ENCODE peak calls at places on chromosome 21, in four cellular contexts. D, C, N and V are unnamed samples.

GRCh38 chr21:37594472-37594951 is 227.9 kb downstream of the DYRK1A start:
- DNase-seq in C (no peak), N (no peak), D (no peak), V (no peak)

GRCh38 chr21:18153063-18153462 is 91.6 kb upstream of the CHODL start:
- DNase-seq in C (no peak), D (no peak), N (no peak), V (no peak)

GRCh38 chr21:45972353-45972715 is 9.2 kb upstream of the COL6A1 start:
- DNase-seq in C (no peak), N (no peak), D (no peak), V (no peak)

GRCh38 chr21:15823486-15824150 is 93.8 kb downstream of the USP25 start:
- DNase-seq in C (no peak), N (peak; percentile 58), D (no peak), V (no peak)

GRCh38 chr21:37006521-37007291 is at the start of gene RIPPLY3:
- DNase-seq in N (peak; percentile 35), C (no peak), D (no peak), V (no peak)

GRCh38 chr21:20388400-20388799 is 609.8 kb upstream of the NCAM2 start:
- DNase-seq in D (no peak), C (no peak), N (no peak), V (no peak)

GRCh38 chr21:26405071-26405470 is 168.0 kb downstream of the CYYR1 start:
- DNase-seq in N (no peak), D (no peak), C (no peak), V (no peak)

GRCh38 chr21:38289697-38290096 is 32.9 kb downstream of the KCNJ15 start:
- DNase-seq in C (no peak), D (peak; percentile 29), N (no peak), V (peak; percentile 38)

GRCh38 chr21:46118871-46119564 is 21.1 kb downstream of the COL6A2 start:
- DNase-seq in D (peak; percentile 5), N (no peak), C (no peak), V (peak; percentile 9)

GRCh38 chr21:15967661-15968060 is 237.9 kb downstream of the USP25 start:
- DNase-seq in C (no peak), D (no peak), N (no peak), V (no peak)

GRCh38 chr21:46065993-46066842 is 31.7 kb upstream of the COL6A2 start:
- DNase-seq in N (no peak), C (no peak), D (no peak), V (no peak)

GRCh38 chr21:18204931-18205330 is 39.7 kb upstream of the CHODL start:
- DNase-seq in N (no peak), C (no peak), D (no peak), V (no peak)

DNA sequence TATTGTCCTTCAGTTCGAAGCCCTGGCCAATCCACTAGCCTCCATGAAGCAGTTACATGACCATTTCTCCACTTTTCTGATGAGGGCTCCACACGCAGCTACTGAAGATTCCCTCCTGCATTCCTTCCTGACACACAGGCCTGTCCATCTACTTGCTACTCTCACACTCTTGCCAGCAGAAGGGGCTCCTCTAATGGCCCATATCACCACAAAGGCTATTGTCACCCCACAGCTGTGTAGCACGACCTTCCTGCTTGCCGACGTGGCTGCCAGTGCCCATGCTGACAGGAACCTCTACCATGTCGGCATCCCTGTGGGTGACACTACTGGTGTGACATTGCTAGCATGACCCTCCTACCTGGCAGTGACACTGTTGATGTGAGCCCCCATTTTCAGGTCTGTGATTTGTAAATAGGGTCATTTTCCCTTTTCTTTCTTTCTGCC is 1528.6 kb upstream of the TPTE start:
- DNase-seq in C (no peak), N (no peak), D (no peak), V (no peak)
- H3K9me3 ChIP-seq in C (no peaks in the 10 kb centered on the region), N (peaks cover 21% of the 10 kb centered on the region), D (no peaks in the 10 kb centered on the region), V (no peaks in the 10 kb centered on the region)

GRCh38 chr21:28233536-28234220 is 759.0 kb downstream of the LTN1 start:
- DNase-seq in C (no peak), N (no peak), D (no peak), V (no peak)

GRCh38 chr21:28235169-28235892 is 757.3 kb downstream of the LTN1 start:
- DNase-seq in D (no peak), N (no peak), C (no peak), V (no peak)

GRCh38 chr21:28240586-28240985 is 752.1 kb downstream of the LTN1 start:
- DNase-seq in D (no peak), N (no peak), C (no peak), V (no peak)

GRCh38 chr21:28239345-28239744 is 753.3 kb downstream of the LTN1 start:
- DNase-seq in N (no peak), D (no peak), C (no peak), V (no peak)

DNA sequence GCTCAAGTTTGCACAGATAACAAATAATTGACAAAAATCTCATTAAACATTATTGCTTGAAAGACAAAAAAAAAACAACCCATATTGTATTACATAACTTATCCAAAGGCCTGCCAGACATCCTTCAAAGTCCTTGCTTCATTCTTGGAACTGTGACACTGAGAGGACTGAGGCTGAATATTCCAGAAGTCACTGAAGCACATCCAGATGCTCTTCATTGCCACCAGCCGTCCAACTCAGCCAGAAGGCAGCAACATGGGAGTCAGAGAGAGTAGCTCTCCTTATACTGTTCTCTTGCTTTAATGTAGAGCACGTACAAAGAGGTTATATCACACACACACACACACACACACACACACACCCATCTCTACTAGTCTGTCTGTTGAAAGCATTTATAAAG is 755.0 kb downstream of the LTN1 start:
- DNase-seq in C (no peak), D (no peak), N (no peak), V (peak; percentile 10)
- H3K9me3 ChIP-seq in C (no peaks in the 10 kb centered on the region), D (no peaks in the 10 kb centered on the region), N (no peaks in the 10 kb centered on the region), V (no peaks in the 10 kb centered on the region)

GRCh38 chr21:43274946-43275310 is 106.1 kb downstream of the CRYAA start:
- DNase-seq in D (no peak), C (no peak), N (no peak), V (no peak)

GRCh38 chr21:43277481-43278351 is 108.9 kb downstream of the CRYAA start:
- DNase-seq in N (no peak), D (no peak), C (no peak), V (no peak)

GRCh38 chr21:43278766-43279577 is 110.2 kb downstream of the CRYAA start:
- DNase-seq in N (no peak), D (no peak), C (no peak), V (no peak)

GRCh38 chr21:43278359-43278758 is 109.6 kb downstream of the CRYAA start:
- DNase-seq in C (no peak), D (no peak), N (no peak), V (no peak)

GRCh38 chr21:43276811-43277210 is 108.0 kb downstream of the CRYAA start:
- DNase-seq in D (no peak), C (no peak), N (no peak), V (no peak)
- H3K9me3 ChIP-seq in D (no peaks in the 10 kb centered on the region), C (no peaks in the 10 kb centered on the region), N (no peaks in the 10 kb centered on the region), V (no peaks in the 10 kb centered on the region)

GRCh38 chr21:27505516-27505915 is 538.6 kb upstream of the ADAMTS5 start:
- DNase-seq in C (no peak), D (no peak), N (no peak), V (no peak)
- H3K9me3 ChIP-seq in C (no peaks in the 10 kb centered on the region), D (no peaks in the 10 kb centered on the region), N (no peaks in the 10 kb centered on the region), V (no peaks in the 10 kb centered on the region)

DNA sequence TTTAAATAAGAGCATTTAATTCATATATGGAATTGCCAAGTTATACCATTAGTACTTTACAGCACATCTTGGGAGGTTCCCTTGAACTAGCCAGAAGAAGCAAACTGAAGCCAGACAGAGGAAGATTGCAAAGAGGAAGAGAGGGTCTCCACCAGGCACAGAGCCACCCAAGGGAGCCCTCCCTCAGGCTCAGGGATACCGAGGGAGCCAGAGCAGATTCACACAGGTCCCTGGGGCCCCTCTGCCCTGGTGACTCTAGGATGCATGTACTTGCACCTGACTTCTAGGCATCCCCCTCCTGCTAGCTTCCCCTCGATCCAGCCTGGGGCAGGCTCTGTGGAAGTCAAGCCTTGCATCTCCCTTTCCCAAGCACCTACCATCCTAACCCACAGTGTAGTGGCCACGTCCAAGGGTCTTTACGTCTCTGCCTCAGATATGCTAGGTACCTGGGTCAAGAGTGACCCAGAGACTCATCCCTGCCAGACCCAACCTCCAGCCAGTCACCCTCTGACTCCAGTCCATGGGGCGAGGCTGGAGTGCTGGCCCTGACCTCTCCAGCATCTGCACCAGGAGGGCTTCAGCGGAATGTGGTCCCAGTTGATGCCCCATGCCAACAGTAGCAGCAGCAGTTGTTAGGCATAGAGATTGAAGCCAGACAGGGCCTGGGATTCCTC is 6.4 kb downstream of the IFNAR2 start:
- DNase-seq in D (no peak), C (no peak), N (no peak), V (no peak)
- H3K9me3 ChIP-seq in D (no peaks in the 10 kb centered on the region), C (no peaks in the 10 kb centered on the region), N (no peaks in the 10 kb centered on the region), V (no peaks in the 10 kb centered on the region)

DNA sequence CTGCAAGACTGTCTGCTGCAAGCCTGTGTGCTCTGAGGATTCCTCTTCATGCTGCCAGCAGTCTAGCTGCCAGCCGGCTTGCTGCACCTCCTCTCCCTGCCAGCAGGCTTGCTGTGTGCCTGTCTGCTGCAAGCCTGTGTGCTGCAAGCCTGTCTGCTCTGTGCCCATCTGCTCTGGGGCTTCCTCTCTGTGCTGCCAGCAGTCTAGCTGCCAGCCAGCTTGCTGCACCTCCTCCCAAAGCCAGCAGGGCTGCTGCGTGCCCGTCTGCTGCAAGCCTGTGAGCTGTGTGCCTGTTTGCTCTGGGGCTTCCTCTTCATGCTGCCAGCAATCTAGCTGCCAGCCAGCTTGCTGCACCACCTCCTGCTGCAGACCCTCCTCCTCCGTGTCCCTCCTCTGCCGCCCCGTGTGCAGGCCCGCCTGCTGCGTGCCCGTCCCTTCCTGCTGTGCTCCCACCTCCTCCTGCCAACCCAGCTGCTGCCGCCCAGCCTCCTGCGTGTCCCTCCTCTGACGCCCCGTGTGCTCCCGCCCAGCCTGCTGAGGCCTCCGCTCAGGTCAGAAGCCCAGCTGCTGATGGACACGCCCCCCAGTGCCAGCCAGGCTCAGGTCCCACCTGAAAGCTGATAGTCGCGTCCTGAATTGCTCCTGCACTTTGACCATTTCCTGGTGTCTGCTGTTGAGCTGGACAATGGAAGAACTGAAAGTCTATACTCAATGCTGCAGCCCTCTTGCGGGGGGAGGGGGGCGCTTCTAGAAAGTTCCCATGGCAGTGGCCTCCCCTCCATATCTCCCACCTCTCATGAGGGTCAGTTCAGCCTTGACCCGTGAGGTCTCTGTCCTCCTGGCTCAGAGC is 1.2 kb downstream of the KRTAP10-4 start:
- DNase-seq in C (no peak), D (no peak), N (no peak), V (no peak)
- H3K9me3 ChIP-seq in C (peaks cover 6% of the 10 kb centered on the region), D (peaks cover 8% of the 10 kb centered on the region), N (peaks cover 11% of the 10 kb centered on the region), V (peaks cover 59% of the 10 kb centered on the region)

GRCh38 chr21:34936299-34936698 is 112.8 kb downstream of the RUNX1 start:
- DNase-seq in N (peak; percentile 89), C (no peak), D (no peak), V (no peak)
- H3K9me3 ChIP-seq in N (no peaks in the 10 kb centered on the region), C (no peaks in the 10 kb centered on the region), D (no peaks in the 10 kb centered on the region), V (no peaks in the 10 kb centered on the region)

GRCh38 chr21:32330784-32331311 is 32.2 kb downstream of the MRAP start:
- DNase-seq in N (no peak), C (no peak), D (no peak), V (no peak)
- H3K9me3 ChIP-seq in N (no peaks in the 10 kb centered on the region), C (no peaks in the 10 kb centered on the region), D (no peaks in the 10 kb centered on the region), V (no peaks in the 10 kb centered on the region)

DNA sequence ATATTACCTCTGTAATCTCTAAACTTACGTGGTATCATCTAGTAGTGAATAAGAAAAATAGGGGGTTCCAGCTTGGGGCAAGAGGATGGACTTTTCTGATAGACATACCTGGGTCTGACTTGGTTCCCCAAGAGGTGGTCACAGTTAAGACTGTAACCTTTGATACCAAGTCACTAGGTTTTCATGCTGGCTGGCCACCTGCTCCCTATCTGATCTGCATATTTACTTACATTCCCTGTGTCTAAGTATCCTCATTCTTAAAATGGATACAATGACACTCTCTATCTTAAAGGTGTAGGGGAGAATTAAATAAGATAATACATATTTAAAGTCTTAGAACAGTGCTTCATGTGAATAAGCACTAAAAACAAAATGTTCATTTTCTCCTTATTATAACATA is 312.1 kb downstream of the DSCAM start:
- DNase-seq in C (no peak), D (no peak), N (no peak), V (no peak)
- H3K9me3 ChIP-seq in C (no peaks in the 10 kb centered on the region), D (no peaks in the 10 kb centered on the region), N (no peaks in the 10 kb centered on the region), V (no peaks in the 10 kb centered on the region)